ENCODE peak calls at places on chromosome 11, in six cellular contexts. W is CD8-positive, alpha-beta memory T cell; I is caudate nucleus; M is upper lobe of right lung; Q is effector memory CD4-positive, alpha-beta T cell; P is adrenal gland. J is an unnamed sample.

GRCh38 chr11:119316729-119317591 is at the start of gene MCAM:
- DNase-seq in W (no peak), I (peak; percentile 70), M (no peak), Q (no peak), P (peak; percentile 24), J (no peak)

GRCh38 chr11:107696140-107696539 is 15.7 kb downstream of the SLN start:
- DNase-seq in W (no peak), I (no peak), M (no peak), Q (no peak), P (no peak), J (no peak)

GRCh38 chr11:134664447-134664846 is 252.4 kb upstream of the B3GAT1 start:
- DNase-seq in W (no peak), I (no peak), M (no peak), Q (no peak), P (no peak), J (no peak)

GRCh38 chr11:11806074-11806473 is 35.7 kb upstream of the USP47 start:
- DNase-seq in W (no peak), I (no peak), M (no peak), Q (no peak), P (no peak), J (no peak)

GRCh38 chr11:9787981-9788521 is 124.2 kb downstream of the SWAP70 start:
- DNase-seq in W (no peak), I (no peak), M (no peak), Q (no peak), P (peak; percentile 30), J (no peak)

GRCh38 chr11:8867856-8868705 is 42.9 kb upstream of the AKIP1 start:
- DNase-seq in W (no peak), I (no peak), M (no peak), Q (no peak), P (no peak), J (no peak)

GRCh38 chr11:69375316-69376154 is 81.6 kb downstream of the MYEOV start:
- DNase-seq in W (no peak), I (no peak), M (no peak), Q (no peak), P (peak; percentile 3), J (no peak)

GRCh38 chr11:2768471-2769408 is 68.9 kb upstream of the KCNQ1OT1 start:
- DNase-seq in W (no peak), I (no peak), M (no peak), Q (no peak), P (peak; percentile 82), J (no peak)

GRCh38 chr11:77081381-77081851 is 14.6 kb downstream of the CAPN5 start:
- DNase-seq in W (no peak), I (no peak), M (peak; percentile 52), Q (no peak), P (no peak), J (no peak)

GRCh38 chr11:122104381-122104780 is 11.6 kb downstream of the BLID start:
- DNase-seq in W (no peak), I (no peak), M (no peak), Q (no peak), P (no peak), J (no peak)

GRCh38 chr11:114110948-114111347 is 51.4 kb downstream of the ZBTB16 start:
- DNase-seq in W (no peak), I (no peak), M (no peak), Q (no peak), P (peak; percentile 64), J (no peak)

GRCh38 chr11:1926156-1927031 is 6.9 kb downstream of the TNNT3 start:
- DNase-seq in W (no peak), I (no peak), M (no peak), Q (no peak), P (peak; percentile 7), J (no peak)

GRCh38 chr11:117919326-117920275 is 9.6 kb downstream of the TMPRSS13 start:
- DNase-seq in W (no peak), I (no peak), M (no peak), Q (no peak), P (no peak), J (no peak)

GRCh38 chr11:57511741-57512430 is 3.6 kb downstream of the SLC43A1 start:
- DNase-seq in W (no peak), I (no peak), M (no peak), Q (no peak), P (no peak), J (no peak)

GRCh38 chr11:68369756-68370155 is 57.4 kb downstream of the LRP5 start:
- DNase-seq in W (no peak), I (no peak), M (no peak), Q (no peak), P (no peak), J (no peak)

GRCh38 chr11:9575531-9576240 is 2.2 kb downstream of the WEE1 start:
- DNase-seq in W (no peak), I (no peak), M (no peak), Q (no peak), P (no peak), J (no peak)

DNA sequence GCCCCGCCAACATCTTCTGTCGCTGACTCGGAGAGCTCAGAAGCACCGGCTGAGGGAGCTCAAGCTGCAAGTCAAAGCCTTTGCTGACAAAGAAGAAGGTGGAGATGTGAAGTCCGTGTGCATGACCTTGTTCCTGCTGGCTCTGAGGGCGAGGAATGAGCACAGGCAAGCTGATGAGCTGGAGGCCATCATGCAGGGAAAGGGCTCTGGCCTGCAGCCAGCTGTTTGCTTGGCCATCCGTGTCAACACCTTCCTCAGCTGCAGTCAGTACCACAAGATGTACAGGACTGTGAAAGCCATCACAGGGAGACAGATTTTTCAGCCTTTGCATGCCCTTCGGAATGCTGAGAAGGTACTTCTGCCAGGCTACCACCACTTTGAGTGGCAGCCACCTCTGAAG is 6.7 kb downstream of the RAG1 start:
- DNase-seq in W (no peak), I (no peak), M (no peak), Q (no peak), P (no peak), J (no peak)
- H3K27ac ChIP-seq in W (no peak overlapping the region), I (no peak overlapping the region), M (no peak overlapping the region), Q (no peak overlapping the region), P (no peak overlapping the region), J (no peak overlapping the region)

GRCh38 chr11:126501641-126502040 is 146.2 kb downstream of the ST3GAL4 start:
- DNase-seq in W (no peak), I (no peak), M (peak; percentile 31), Q (no peak), P (no peak), J (no peak)
- H3K27ac ChIP-seq in W (no peak overlapping the region), I (no peak overlapping the region), M (no peak overlapping the region), Q (no peak overlapping the region), P (no peak overlapping the region), J (no peak overlapping the region)

GRCh38 chr11:111370902-111371578 is 8.0 kb downstream of the POU2AF1 start:
- DNase-seq in W (no peak), I (no peak), M (no peak), Q (no peak), P (no peak), J (no peak)
- H3K27ac ChIP-seq in W (no peak overlapping the region), I (no peak overlapping the region), M (no peak overlapping the region), Q (no peak overlapping the region), P (no peak overlapping the region), J (no peak overlapping the region)

DNA sequence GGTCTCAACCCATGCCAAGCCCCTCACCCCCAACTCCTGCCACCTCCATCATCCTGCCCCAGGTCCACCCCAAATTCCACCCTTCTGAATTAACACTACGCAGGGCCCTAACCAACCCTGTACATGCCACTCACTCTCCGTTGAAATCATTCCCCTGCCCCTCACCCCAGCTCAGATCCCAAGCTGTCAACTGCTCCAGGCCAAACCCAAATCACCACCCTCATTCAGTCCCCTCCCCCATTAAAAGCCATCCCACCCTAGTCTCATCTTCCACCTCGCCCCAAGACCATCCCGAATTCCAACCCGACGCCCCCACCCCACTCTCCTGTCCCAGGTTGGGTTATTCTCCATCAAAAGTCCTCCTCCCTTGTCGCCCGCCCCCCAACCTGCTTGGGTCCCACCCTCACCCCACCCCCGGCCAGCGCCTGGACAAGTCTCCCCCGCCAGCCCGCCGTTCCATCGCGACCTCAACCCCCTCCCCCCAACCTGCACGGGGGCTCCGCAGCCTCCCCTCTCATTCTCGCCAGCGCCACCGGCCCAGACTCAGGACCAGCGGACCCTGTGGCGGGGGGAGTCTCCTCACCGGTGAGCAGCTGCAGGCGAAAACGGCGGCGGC is 464 bp downstream of the FAM168A start:
- DNase-seq in W (no peak), I (peak; percentile 30), M (no peak), Q (no peak), P (peak; percentile 23), J (no peak)
- H3K27ac ChIP-seq in W (no peak overlapping the region), I (peak overlapping the region; percentile 94), M (peak overlapping the region; percentile 68), Q (peak overlapping the region; percentile 80), P (peak overlapping the region; percentile 80), J (peak overlapping the region; percentile 95)

DNA sequence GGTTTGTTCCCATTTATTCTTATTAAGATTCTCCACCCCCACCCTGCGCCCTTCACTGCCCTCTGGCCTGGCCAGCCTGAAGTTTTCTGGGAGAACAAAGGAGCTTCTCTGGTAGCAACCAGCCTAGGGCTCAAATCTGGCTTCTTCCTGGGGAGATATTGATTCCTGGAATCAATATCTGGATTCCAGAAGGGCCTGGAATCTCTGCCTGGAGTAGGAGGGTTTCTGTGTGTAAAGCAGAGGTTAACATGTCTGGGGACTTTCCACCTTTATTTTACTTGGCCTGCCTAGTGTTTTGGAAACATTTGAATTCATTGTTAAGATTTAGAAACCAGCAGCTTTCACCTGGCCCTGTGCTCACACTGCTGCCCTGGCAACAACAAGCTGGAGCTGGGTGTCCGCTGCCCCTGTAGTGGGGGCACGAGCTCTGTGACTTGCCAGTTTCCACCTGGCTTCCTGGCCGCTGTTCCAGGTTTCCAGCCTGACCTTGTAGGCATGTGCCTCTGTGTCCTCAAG is 5.5 kb downstream of the C11orf91 start:
- DNase-seq in W (no peak), I (no peak), M (no peak), Q (no peak), P (no peak), J (no peak)
- H3K27ac ChIP-seq in W (no peak overlapping the region), I (peak overlapping the region; percentile 28), M (no peak overlapping the region), Q (no peak overlapping the region), P (no peak overlapping the region), J (no peak overlapping the region)

DNA sequence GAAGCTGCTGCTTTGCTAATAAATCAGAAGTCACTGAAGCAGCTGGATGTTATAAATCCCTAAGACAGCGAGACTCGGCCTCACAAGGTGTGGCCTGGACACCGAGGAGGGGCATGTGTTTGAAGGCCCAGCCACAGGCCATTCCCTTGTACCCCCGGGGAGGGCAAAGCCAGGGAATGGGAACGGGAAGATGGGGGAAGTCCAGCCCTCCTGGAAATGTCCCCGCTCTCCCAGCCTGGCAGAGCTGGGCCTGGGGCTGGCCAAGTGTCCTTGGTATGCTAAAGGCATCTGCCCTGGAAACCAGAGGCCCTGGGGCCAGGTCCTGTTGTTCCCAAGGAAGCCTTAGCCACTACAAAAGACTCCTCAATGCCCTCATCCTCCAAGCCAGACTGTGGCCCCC is 11.2 kb downstream of the CHST1 start:
- DNase-seq in W (no peak), I (peak; percentile 76), M (peak; percentile 34), Q (no peak), P (no peak), J (peak; percentile 43)
- H3K27ac ChIP-seq in W (no peak overlapping the region), I (peak overlapping the region; percentile 67), M (no peak overlapping the region), Q (no peak overlapping the region), P (no peak overlapping the region), J (no peak overlapping the region)

GRCh38 chr11:120465921-120466534 is 45.5 kb upstream of the GRIK4 start:
- DNase-seq in W (no peak), I (no peak), M (no peak), Q (no peak), P (no peak), J (no peak)
- H3K27ac ChIP-seq in W (no peak overlapping the region), I (no peak overlapping the region), M (no peak overlapping the region), Q (no peak overlapping the region), P (no peak overlapping the region), J (no peak overlapping the region)

GRCh38 chr11:7570938-7571337 is 57.1 kb downstream of the PPFIBP2 start:
- DNase-seq in W (no peak), I (no peak), M (no peak), Q (no peak), P (no peak), J (no peak)
- H3K27ac ChIP-seq in W (no peak overlapping the region), I (no peak overlapping the region), M (no peak overlapping the region), Q (no peak overlapping the region), P (no peak overlapping the region), J (no peak overlapping the region)

GRCh38 chr11:131668867-131669780 is 298.7 kb downstream of the NTM start:
- DNase-seq in W (no peak), I (no peak), M (no peak), Q (no peak), P (no peak), J (peak; percentile 53)
- H3K27ac ChIP-seq in W (no peak overlapping the region), I (peak overlapping the region; percentile 4), M (no peak overlapping the region), Q (no peak overlapping the region), P (no peak overlapping the region), J (peak overlapping the region; percentile 80)